ENCODE peak calls at places on chromosomes 12 and 14, in nine cellular contexts. O is prostate gland; R is neural crest cell; D is fibroblast of the conjunctiva; B is glutamatergic neuron; F is SW480; X is NCI-H1417; J is stimulated activated CD4-positive, alpha-beta T cell treated with anti-CD3 and anti-CD28 coated beads, Interleukin-1b, Interleukin-23, amount 100 ng/mL, for 24 hours; S is upper lobe of left lung. Z is an unnamed sample.

GRCh38 chr14:50821471-50822464 is 9.2 kb downstream of the NIN start:
- DNase-seq in O (no peak), R (no peak), D (no peak), B (no peak), F (peak; percentile 37), X (no peak), J (no peak), S (peak; percentile 70), Z (no peak)

GRCh38 chr12:130110910-130111309 is 51.4 kb upstream of the FZD10 start:
- DNase-seq in O (no peak), R (no peak), D (no peak), B (no peak), F (no peak), X (no peak), J (no peak), S (no peak), Z (no peak)

GRCh38 chr12:129163861-129164260 is 310.6 kb downstream of the GLT1D1 start:
- DNase-seq in O (no peak), R (no peak), D (no peak), B (no peak), F (no peak), X (no peak), J (no peak), S (no peak), Z (no peak)

GRCh38 chr12:24087294-24087693 is 137.8 kb upstream of the SOX5 start:
- DNase-seq in O (no peak), R (no peak), D (no peak), B (no peak), F (no peak), X (no peak), J (no peak), S (no peak), Z (no peak)

GRCh38 chr14:67738740-67739504 is 37.2 kb downstream of the RDH12 start:
- DNase-seq in O (no peak), R (no peak), D (peak; percentile 94), B (no peak), F (peak; percentile 89), X (no peak), J (no peak), S (no peak), Z (peak; percentile 81)

GRCh38 chr12:109888179-109889020 is 8.1 kb upstream of the GLTP start:
- DNase-seq in O (no peak), R (no peak), D (peak; percentile 88), B (no peak), F (no peak), X (no peak), J (no peak), S (no peak), Z (no peak)

GRCh38 chr12:5257763-5258475 is 174.0 kb upstream of the NTF3 start:
- DNase-seq in O (peak; percentile 23), R (no peak), D (no peak), B (no peak), F (no peak), X (no peak), J (no peak), S (peak; percentile 33), Z (no peak)

GRCh38 chr14:75252254-75252837 is 26.3 kb upstream of the FOS start:
- DNase-seq in O (no peak), R (no peak), D (no peak), B (no peak), F (no peak), X (no peak), J (no peak), S (peak; percentile 58), Z (peak; percentile 83)

GRCh38 chr14:105011312-105011990 is 9.4 kb downstream of the CDCA4 start:
- DNase-seq in O (no peak), R (no peak), D (no peak), B (no peak), F (no peak), X (no peak), J (no peak), S (no peak), Z (no peak)

GRCh38 chr12:87689196-87689595 is 340.0 kb downstream of the C12orf50 start:
- DNase-seq in O (no peak), R (no peak), D (no peak), B (no peak), F (no peak), X (no peak), J (no peak), S (no peak), Z (no peak)

GRCh38 chr14:60722836-60723217 is 1.3 kb downstream of the SIX4 start:
- DNase-seq in O (peak; percentile 61), R (no peak), D (no peak), B (no peak), F (peak; percentile 42), X (peak; percentile 57), J (no peak), S (no peak), Z (peak; percentile 20)

GRCh38 chr14:80456200-80456599 is 244.9 kb upstream of the DIO2 start:
- DNase-seq in O (no peak), R (no peak), D (no peak), B (no peak), F (no peak), X (no peak), J (no peak), S (no peak), Z (no peak)

GRCh38 chr14:73462078-73462715 is 3.9 kb upstream of the NUMB start:
- DNase-seq in O (peak; percentile 90), R (no peak), D (peak; percentile 72), B (no peak), F (peak; percentile 93), X (peak; percentile 51), J (no peak), S (no peak), Z (peak; percentile 97)

GRCh38 chr14:95040723-95041476 is 116.4 kb downstream of the DICER1 start:
- DNase-seq in O (no peak), R (no peak), D (no peak), B (no peak), F (no peak), X (no peak), J (no peak), S (no peak), Z (no peak)

GRCh38 chr12:6346235-6346832 is 4.5 kb upstream of the TNFRSF1A start:
- DNase-seq in O (no peak), R (no peak), D (no peak), B (no peak), F (no peak), X (no peak), J (no peak), S (no peak), Z (no peak)

GRCh38 chr12:121669525-121669908 is at the start of gene MORN3:
- DNase-seq in O (no peak), R (no peak), D (no peak), B (no peak), F (no peak), X (no peak), J (no peak), S (no peak), Z (no peak)

GRCh38 chr12:132285991-132286681 is 43.3 kb downstream of the GALNT9 start:
- DNase-seq in O (peak; percentile 53), R (no peak), D (peak; percentile 36), B (no peak), F (peak; percentile 77), X (peak; percentile 14), J (no peak), S (peak; percentile 79), Z (peak; percentile 50)

GRCh38 chr12:112540021-112540420 is 121.3 kb downstream of the PTPN11 start:
- DNase-seq in O (no peak), R (no peak), D (no peak), B (no peak), F (no peak), X (no peak), J (no peak), S (no peak), Z (no peak)

GRCh38 chr14:61229475-61229888 is 51.7 kb downstream of the TMEM30B start:
- DNase-seq in O (peak; percentile 24), R (no peak), D (no peak), B (no peak), F (no peak), X (peak; percentile 17), J (no peak), S (no peak), Z (peak; percentile 26)

GRCh38 chr12:106058256-106059182 is 80.2 kb downstream of the NUAK1 start:
- DNase-seq in O (no peak), R (no peak), D (no peak), B (no peak), F (no peak), X (no peak), J (no peak), S (no peak), Z (no peak)

GRCh38 chr12:132395192-132395907 is 66.0 kb upstream of the GALNT9 start:
- DNase-seq in O (no peak), R (no peak), D (no peak), B (no peak), F (no peak), X (no peak), J (no peak), S (peak; percentile 72), Z (no peak)

GRCh38 chr12:31813305-31813704 is 84.5 kb upstream of the AMN1 start:
- DNase-seq in O (no peak), R (no peak), D (no peak), B (no peak), F (peak; percentile 29), X (no peak), J (no peak), S (no peak), Z (no peak)

GRCh38 chr12:7374423-7375144 is 69.4 kb downstream of the CD163L1 start:
- DNase-seq in O (no peak), R (no peak), D (peak; percentile 6), B (peak; percentile 82), F (peak; percentile 82), X (peak; percentile 4), J (no peak), S (peak; percentile 45), Z (peak; percentile 71)

GRCh38 chr14:102390064-102390463 is 27.3 kb downstream of the TECPR2 start:
- DNase-seq in O (no peak), R (no peak), D (no peak), B (no peak), F (no peak), X (no peak), J (no peak), S (no peak), Z (no peak)

GRCh38 chr14:70707138-70708038 is 65.7 kb downstream of the TTC9 start:
- DNase-seq in O (no peak), R (no peak), D (no peak), B (no peak), F (peak; percentile 96), X (no peak), J (no peak), S (no peak), Z (peak; percentile 74)

GRCh38 chr12:55932546-55932919 is 1.6 kb downstream of the DGKA start:
- DNase-seq in O (no peak), R (no peak), D (no peak), B (no peak), F (no peak), X (no peak), J (no peak), S (no peak), Z (peak; percentile 45)

GRCh38 chr14:56896231-56896630 is 86.0 kb upstream of the OTX2 start:
- DNase-seq in O (no peak), R (no peak), D (no peak), B (no peak), F (no peak), X (no peak), J (no peak), S (no peak), Z (no peak)

GRCh38 chr12:39386335-39386734 is 56.6 kb downstream of the KIF21A start:
- DNase-seq in O (no peak), R (no peak), D (no peak), B (no peak), F (no peak), X (no peak), J (no peak), S (no peak), Z (no peak)

GRCh38 chr12:111064982-111065381 is 144.6 kb upstream of the MYL2 start:
- DNase-seq in O (no peak), R (no peak), D (no peak), B (no peak), F (no peak), X (no peak), J (no peak), S (no peak), Z (no peak)

GRCh38 chr12:72313757-72314270 is 41.6 kb downstream of the TRHDE start:
- DNase-seq in O (no peak), R (no peak), D (no peak), B (no peak), F (no peak), X (no peak), J (no peak), S (no peak), Z (no peak)

GRCh38 chr12:122399592-122400373 is 22.7 kb downstream of the CLIP1 start:
- DNase-seq in O (peak; percentile 88), R (peak; percentile 22), D (peak; percentile 88), B (peak; percentile 53), F (peak; percentile 85), X (peak; percentile 48), J (no peak), S (no peak), Z (peak; percentile 92)

Z was measured in body of pancreas.